ENCODE peak calls at places on chromosome 18, in seven cellular contexts. One of them, this sample, is unnamed.

GRCh38 chr18:8870528-8870927 is 165.2 kb downstream of the MTCL1 start:
- DNase-seq in mesendoderm: no peak
- DNase-seq in psoas muscle: no peak
- DNase-seq in stimulated activated CD4-positive, alpha-beta T cell treated with anti-CD3 and anti-CD28 coated beads, Interleukin-12 subunit alpha, Interleukin-12 subunit beta, amount 100 ng/mL, for 48 hours: no peak
- DNase-seq in astrocyte of the spinal cord: no peak
- DNase-seq in naive thymus-derived CD4-positive, alpha-beta T cell: no peak
- DNase-seq in stimulated activated naive CD8-positive, alpha-beta T cell treated with anti-CD3 and anti-CD28 coated beads, Interleukin-15, Interleukin-2, amounts not matched to agents 100 U/mL and 50 U/mL, for 24 hours: no peak
- DNase-seq in this sample: no peak

GRCh38 chr18:3119401-3120323 is 100.1 kb downstream of the MYOM1 start:
- DNase-seq in mesendoderm: no peak
- DNase-seq in psoas muscle: no peak
- DNase-seq in stimulated activated CD4-positive, alpha-beta T cell treated with anti-CD3 and anti-CD28 coated beads, Interleukin-12 subunit alpha, Interleukin-12 subunit beta, amount 100 ng/mL, for 48 hours: no peak
- DNase-seq in astrocyte of the spinal cord: no peak
- DNase-seq in naive thymus-derived CD4-positive, alpha-beta T cell: no peak
- DNase-seq in stimulated activated naive CD8-positive, alpha-beta T cell treated with anti-CD3 and anti-CD28 coated beads, Interleukin-15, Interleukin-2, amounts not matched to agents 100 U/mL and 50 U/mL, for 24 hours: no peak
- DNase-seq in this sample: no peak

GRCh38 chr18:67651438-67651837 is 134.9 kb upstream of the DSEL start:
- DNase-seq in mesendoderm: peak
- DNase-seq in psoas muscle: no peak
- DNase-seq in stimulated activated CD4-positive, alpha-beta T cell treated with anti-CD3 and anti-CD28 coated beads, Interleukin-12 subunit alpha, Interleukin-12 subunit beta, amount 100 ng/mL, for 48 hours: no peak
- DNase-seq in astrocyte of the spinal cord: no peak
- DNase-seq in naive thymus-derived CD4-positive, alpha-beta T cell: no peak
- DNase-seq in stimulated activated naive CD8-positive, alpha-beta T cell treated with anti-CD3 and anti-CD28 coated beads, Interleukin-15, Interleukin-2, amounts not matched to agents 100 U/mL and 50 U/mL, for 24 hours: no peak
- DNase-seq in this sample: no peak

GRCh38 chr18:34121157-34121807 is 103.4 kb downstream of the NOL4 start:
- DNase-seq in mesendoderm: peak
- DNase-seq in psoas muscle: no peak
- DNase-seq in stimulated activated CD4-positive, alpha-beta T cell treated with anti-CD3 and anti-CD28 coated beads, Interleukin-12 subunit alpha, Interleukin-12 subunit beta, amount 100 ng/mL, for 48 hours: no peak
- DNase-seq in astrocyte of the spinal cord: peak
- DNase-seq in naive thymus-derived CD4-positive, alpha-beta T cell: no peak
- DNase-seq in stimulated activated naive CD8-positive, alpha-beta T cell treated with anti-CD3 and anti-CD28 coated beads, Interleukin-15, Interleukin-2, amounts not matched to agents 100 U/mL and 50 U/mL, for 24 hours: no peak
- DNase-seq in this sample: no peak

GRCh38 chr18:78975282-78975681 is 4.3 kb upstream of the SALL3 start:
- DNase-seq in mesendoderm: no peak
- DNase-seq in psoas muscle: no peak
- DNase-seq in stimulated activated CD4-positive, alpha-beta T cell treated with anti-CD3 and anti-CD28 coated beads, Interleukin-12 subunit alpha, Interleukin-12 subunit beta, amount 100 ng/mL, for 48 hours: no peak
- DNase-seq in astrocyte of the spinal cord: no peak
- DNase-seq in naive thymus-derived CD4-positive, alpha-beta T cell: no peak
- DNase-seq in stimulated activated naive CD8-positive, alpha-beta T cell treated with anti-CD3 and anti-CD28 coated beads, Interleukin-15, Interleukin-2, amounts not matched to agents 100 U/mL and 50 U/mL, for 24 hours: no peak
- DNase-seq in this sample: peak

GRCh38 chr18:40159141-40160017 is 1795.7 kb upstream of the PIK3C3 start:
- DNase-seq in mesendoderm: peak
- DNase-seq in psoas muscle: no peak
- DNase-seq in stimulated activated CD4-positive, alpha-beta T cell treated with anti-CD3 and anti-CD28 coated beads, Interleukin-12 subunit alpha, Interleukin-12 subunit beta, amount 100 ng/mL, for 48 hours: no peak
- DNase-seq in astrocyte of the spinal cord: peak
- DNase-seq in naive thymus-derived CD4-positive, alpha-beta T cell: no peak
- DNase-seq in stimulated activated naive CD8-positive, alpha-beta T cell treated with anti-CD3 and anti-CD28 coated beads, Interleukin-15, Interleukin-2, amounts not matched to agents 100 U/mL and 50 U/mL, for 24 hours: no peak
- DNase-seq in this sample: peak

GRCh38 chr18:59737776-59738295 is 40.6 kb upstream of the CCBE1 start:
- DNase-seq in mesendoderm: no peak
- DNase-seq in psoas muscle: no peak
- DNase-seq in stimulated activated CD4-positive, alpha-beta T cell treated with anti-CD3 and anti-CD28 coated beads, Interleukin-12 subunit alpha, Interleukin-12 subunit beta, amount 100 ng/mL, for 48 hours: no peak
- DNase-seq in astrocyte of the spinal cord: no peak
- DNase-seq in naive thymus-derived CD4-positive, alpha-beta T cell: no peak
- DNase-seq in stimulated activated naive CD8-positive, alpha-beta T cell treated with anti-CD3 and anti-CD28 coated beads, Interleukin-15, Interleukin-2, amounts not matched to agents 100 U/mL and 50 U/mL, for 24 hours: no peak
- DNase-seq in this sample: no peak

GRCh38 chr18:3400567-3401296 is 49.2 kb upstream of the TGIF1 start:
- DNase-seq in mesendoderm: no peak
- DNase-seq in psoas muscle: no peak
- DNase-seq in stimulated activated CD4-positive, alpha-beta T cell treated with anti-CD3 and anti-CD28 coated beads, Interleukin-12 subunit alpha, Interleukin-12 subunit beta, amount 100 ng/mL, for 48 hours: no peak
- DNase-seq in astrocyte of the spinal cord: no peak
- DNase-seq in naive thymus-derived CD4-positive, alpha-beta T cell: no peak
- DNase-seq in stimulated activated naive CD8-positive, alpha-beta T cell treated with anti-CD3 and anti-CD28 coated beads, Interleukin-15, Interleukin-2, amounts not matched to agents 100 U/mL and 50 U/mL, for 24 hours: no peak
- DNase-seq in this sample: no peak

GRCh38 chr18:80108122-80108536 is 933 bp upstream of the ADNP2 start:
- DNase-seq in mesendoderm: no peak
- DNase-seq in psoas muscle: peak
- DNase-seq in stimulated activated CD4-positive, alpha-beta T cell treated with anti-CD3 and anti-CD28 coated beads, Interleukin-12 subunit alpha, Interleukin-12 subunit beta, amount 100 ng/mL, for 48 hours: no peak
- DNase-seq in astrocyte of the spinal cord: no peak
- DNase-seq in naive thymus-derived CD4-positive, alpha-beta T cell: no peak
- DNase-seq in stimulated activated naive CD8-positive, alpha-beta T cell treated with anti-CD3 and anti-CD28 coated beads, Interleukin-15, Interleukin-2, amounts not matched to agents 100 U/mL and 50 U/mL, for 24 hours: no peak
- DNase-seq in this sample: no peak